ENCODE peak calls at places on chromosomes 7 and 10, in seven cellular contexts. Z is heart left ventricle, I is spleen, R is Peyer's patch, L is esophagus squamous epithelium, B is stomach, J is testis. G is an unnamed sample. For H3K4me1, the result is how much of the 10 kb centered on the place peaks cover.

GRCh38 chr7:15821484-15822122 is 135.1 kb upstream of the MEOX2 start:
- DNase-seq in Z (no peak), I (no peak), R (no peak), L (no peak), B (no peak), J (peak), G (no peak)

GRCh38 chr10:77513783-77514331 is 123.8 kb downstream of the KCNMA1 start:
- DNase-seq in Z (peak), I (no peak), R (no peak), L (no peak), B (peak), J (no peak), G (peak)

GRCh38 chr7:129343099-129343700 is 91.0 kb upstream of the STRIP2 start:
- DNase-seq in Z (no peak), I (no peak), R (no peak), L (no peak), B (no peak), J (no peak), G (no peak)

GRCh38 chr7:159088016-159088865 is 56.4 kb downstream of the VIPR2 start:
- DNase-seq in Z (no peak), I (peak), R (no peak), L (no peak), B (no peak), J (peak), G (no peak)

GRCh38 chr7:490461-491291 is 29.0 kb downstream of the PDGFA start:
- DNase-seq in Z (peak), I (peak), R (no peak), L (no peak), B (no peak), J (no peak), G (no peak)

GRCh38 chr10:129969528-129970264 is 5.6 kb upstream of the EBF3 start:
- DNase-seq in Z (no peak), I (peak), R (no peak), L (no peak), B (no peak), J (no peak), G (no peak)

GRCh38 chr7:1951600-1951999 is 281.1 kb downstream of the MAD1L1 start:
- DNase-seq in Z (no peak), I (peak), R (no peak), L (no peak), B (no peak), J (no peak), G (no peak)

GRCh38 chr7:3897430-3898385 is 596.7 kb downstream of the SDK1 start:
- DNase-seq in Z (no peak), I (no peak), R (peak), L (no peak), B (peak), J (peak), G (peak)

GRCh38 chr10:4590807-4591206 is 235.2 kb upstream of the AKR1E2 start:
- DNase-seq in Z (no peak), I (no peak), R (no peak), L (no peak), B (no peak), J (no peak), G (no peak)

GRCh38 chr7:31465285-31465684 is 48.6 kb upstream of the ITPRID1 start:
- DNase-seq in Z (no peak), I (no peak), R (no peak), L (no peak), B (no peak), J (no peak), G (no peak)

GRCh38 chr10:127215882-127216281 is 19.5 kb upstream of the INSYN2A start:
- DNase-seq in Z (no peak), I (no peak), R (no peak), L (no peak), B (no peak), J (no peak), G (no peak)

GRCh38 chr10:69819713-69820506 is 18.2 kb downstream of the COL13A1 start:
- DNase-seq in Z (no peak), I (no peak), R (no peak), L (no peak), B (no peak), J (no peak), G (no peak)

GRCh38 chr10:43292745-43293676 is 26.1 kb upstream of the RASGEF1A start:
- DNase-seq in Z (no peak), I (no peak), R (peak), L (no peak), B (peak), J (peak), G (peak)

GRCh38 chr7:101564778-101565211 is 64.3 kb downstream of the MYL10 start:
- DNase-seq in Z (peak), I (no peak), R (no peak), L (no peak), B (peak), J (no peak), G (peak)

GRCh38 chr10:62554632-62555199 is 180.5 kb downstream of the ZNF365 start:
- DNase-seq in Z (no peak), I (no peak), R (no peak), L (no peak), B (no peak), J (no peak), G (peak)
- TF ChIP-seq CTCF in Z (peak), I (peak), R (no peak), L (peak), B (no peak), J (no peak), G (no peak)

GRCh38 chr7:47501406-47501805 is 80.5 kb downstream of the TNS3 start:
- DNase-seq in Z (no peak), I (no peak), R (no peak), L (no peak), B (no peak), J (no peak), G (no peak)
- TF ChIP-seq POLR2A in Z (no peak), I (no peak), R (no peak), L (no peak), B (no peak), J (no peak), G (no peak)

GRCh38 chr10:113386005-113386404 is 166.8 kb upstream of the HABP2 start:
- DNase-seq in Z (no peak), I (no peak), R (no peak), L (no peak), B (no peak), J (no peak), G (no peak)
- H3K4me1 ChIP-seq in Z (under half), I (under half), R (under half), L (under half), B (half or more), J (under half), G (under half)

GRCh38 chr10:113176652-113177155 is 226.7 kb downstream of the TCF7L2 start:
- DNase-seq in Z (no peak), I (no peak), R (no peak), L (no peak), B (no peak), J (no peak), G (no peak)

GRCh38 chr10:113175176-113175575 is 225.1 kb downstream of the TCF7L2 start:
- DNase-seq in Z (no peak), I (no peak), R (no peak), L (no peak), B (no peak), J (no peak), G (no peak)

GRCh38 chr10:113177936-113178335 is 227.9 kb downstream of the TCF7L2 start:
- DNase-seq in Z (no peak), I (no peak), R (no peak), L (no peak), B (no peak), J (no peak), G (no peak)

GRCh38 chr10:113177163-113177935 is 227.3 kb downstream of the TCF7L2 start:
- DNase-seq in Z (no peak), I (no peak), R (no peak), L (no peak), B (no peak), J (no peak), G (no peak)

DNA sequence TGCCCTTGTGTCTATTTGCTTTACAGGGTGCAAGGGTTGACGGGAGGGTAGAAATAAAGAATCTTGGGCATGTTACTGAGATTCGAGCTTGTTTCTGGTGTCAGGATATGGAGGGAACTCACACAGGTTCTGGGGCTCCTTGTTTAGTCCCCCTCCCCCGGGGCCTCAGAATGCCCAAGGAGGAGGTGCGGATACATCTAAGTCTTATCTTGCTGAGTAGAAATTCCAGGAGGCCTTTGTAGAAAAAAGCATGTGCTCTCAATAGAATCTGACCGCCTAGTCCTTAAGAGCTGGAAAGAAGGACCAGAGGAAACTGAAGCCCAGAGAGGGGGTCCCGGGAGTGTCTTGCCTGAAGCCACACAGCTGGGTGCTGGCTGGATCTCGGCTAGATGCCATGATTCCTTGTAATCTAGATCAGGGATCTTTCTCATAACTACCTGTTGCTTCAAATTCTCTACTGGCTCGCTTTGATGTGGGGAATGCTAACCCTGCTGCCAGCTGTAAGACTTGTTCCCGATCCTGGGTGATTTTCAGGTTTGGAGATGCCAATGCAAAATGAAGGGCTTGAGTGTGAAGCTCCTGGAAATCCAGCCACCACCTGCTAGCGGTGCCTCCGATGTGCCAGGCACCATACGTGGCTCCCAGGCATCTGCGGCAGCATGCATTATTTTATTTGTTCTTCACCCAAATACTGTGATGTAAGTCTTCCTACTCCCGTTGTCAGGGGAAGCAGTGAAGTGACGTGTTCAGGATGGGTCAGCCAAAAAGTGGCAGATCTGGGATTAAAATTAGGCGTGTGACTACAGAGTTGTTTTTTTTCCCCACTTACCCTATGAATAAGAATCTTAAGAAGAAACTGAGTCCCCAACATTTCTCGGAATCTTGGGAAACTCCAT is 226.0 kb downstream of the TCF7L2 start:
- DNase-seq in Z (no peak), I (no peak), R (no peak), L (no peak), B (no peak), J (no peak), G (no peak)
- TF ChIP-seq CTCF in Z (no peak), I (no peak), R (no peak), L (no peak), B (no peak), J (no peak), G (no peak)

G was measured in thyroid gland.